ENCODE peak calls at places on chromosomes 13 and 19, in ten cellular contexts. S is left ventricle myocardium inferior; C is stimulated activated CD4-positive, alpha-beta T cell treated with anti-CD3 and anti-CD28 coated beads, TNF-alpha, amount 100 ng/mL, for 24 hours; V is NCI-H460; E is iris pigment epithelial cell; L is EL; A is activated CD4-positive, alpha-beta T cell treated with anti-CD3 and anti-CD28 coated beads for 4 hours; J is LNCaP clone FGC; B is A549; M is psoas muscle. Z is an unnamed sample.

GRCh38 chr13:52399708-52400107 is 6.3 kb downstream of the THSD1 start:
- DNase-seq in J (no peak), B (peak), V (no peak), M (no peak), E (peak), A (no peak), C (no peak), S (no peak), L (no peak), Z (no peak)

GRCh38 chr13:74115138-74115537 is 19.1 kb downstream of the KLF12 start:
- DNase-seq in C (no peak), J (no peak), L (peak), M (no peak), S (no peak), E (peak), V (no peak), B (no peak), A (peak), Z (no peak)

GRCh38 chr19:5787554-5788182 is 3.1 kb upstream of the PRR22 start:
- DNase-seq in M (no peak), V (no peak), A (no peak), C (no peak), B (no peak), E (no peak), L (no peak), J (no peak), S (no peak), Z (no peak)

GRCh38 chr19:35856001-35856400 is 710 bp upstream of the KIRREL2 start:
- DNase-seq in B (no peak), V (no peak), M (no peak), E (no peak), J (no peak), S (no peak), L (no peak), C (no peak), A (no peak), Z (no peak)

GRCh38 chr13:110388141-110388943 is 81.3 kb downstream of the COL4A2 start:
- DNase-seq in C (no peak), B (no peak), A (no peak), M (peak), V (no peak), J (no peak), L (peak), S (no peak), E (peak), Z (no peak)

GRCh38 chr19:46606681-46607440 is 5.7 kb downstream of the CALM3 start:
- DNase-seq in S (no peak), B (no peak), C (no peak), V (no peak), A (no peak), J (no peak), M (no peak), E (no peak), L (no peak), Z (no peak)

GRCh38 chr13:107545946-107546502 is 669.3 kb downstream of the LIG4 start:
- DNase-seq in C (no peak), S (no peak), A (no peak), V (no peak), B (no peak), E (no peak), M (no peak), L (no peak), J (no peak), Z (no peak)

GRCh38 chr19:32682317-32682716 is 6.7 kb downstream of the RGS9BP start:
- DNase-seq in M (no peak), E (no peak), L (no peak), C (no peak), A (no peak), S (no peak), J (no peak), V (no peak), B (no peak), Z (no peak)

GRCh38 chr13:91133941-91134772 is 213.3 kb upstream of the MIR17HG start:
- DNase-seq in B (peak), S (no peak), M (no peak), J (no peak), C (peak), L (peak), E (peak), A (peak), V (peak), Z (peak)

GRCh38 chr13:84265365-84265764 is 383.1 kb upstream of the SLITRK1 start:
- DNase-seq in M (no peak), A (no peak), L (no peak), V (no peak), E (no peak), B (no peak), S (no peak), C (no peak), J (no peak), Z (no peak)

GRCh38 chr13:64529874-64530485 is 2700.2 kb downstream of the PCDH9 start:
- DNase-seq in M (no peak), A (peak), E (peak), C (no peak), J (no peak), S (no peak), B (peak), L (peak), V (peak), Z (peak)

GRCh38 chr19:40724315-40724714 is 7.4 kb downstream of the ITPKC start:
- DNase-seq in S (no peak), A (no peak), V (no peak), B (no peak), M (no peak), J (no peak), E (no peak), C (no peak), L (no peak), Z (no peak)

GRCh38 chr19:8208710-8209110 is 460 bp upstream of the CERS4 start:
- DNase-seq in A (no peak), C (no peak), L (no peak), E (peak), B (no peak), J (no peak), M (no peak), V (no peak), S (peak), Z (no peak)

GRCh38 chr19:751501-752341 is 809 bp downstream of the MISP start:
- DNase-seq in B (peak), S (no peak), C (no peak), L (peak), M (peak), V (peak), J (no peak), A (no peak), E (peak), Z (no peak)

GRCh38 chr19:23542562-23542961 is 144.4 kb downstream of the ZNF675 start:
- DNase-seq in A (no peak), C (no peak), V (no peak), E (no peak), M (no peak), J (no peak), L (no peak), S (no peak), B (no peak), Z (no peak)

GRCh38 chr13:20151016-20151415 is 9.8 kb downstream of the GJA3 start:
- DNase-seq in V (no peak), C (no peak), E (no peak), M (no peak), J (no peak), A (no peak), S (no peak), L (no peak), B (no peak), Z (no peak)

GRCh38 chr13:54965881-54966280 is 1937.3 kb downstream of the OLFM4 start:
- DNase-seq in A (no peak), J (no peak), E (peak), V (peak), S (no peak), C (no peak), B (no peak), L (no peak), M (no peak), Z (no peak)

GRCh38 chr13:99496322-99497142 is 4.7 kb upstream of the TM9SF2 start:
- DNase-seq in B (peak), J (no peak), M (peak), V (peak), A (peak), L (peak), C (peak), E (no peak), S (peak), Z (peak)

GRCh38 chr13:50685491-50685890 is 158.0 kb downstream of the DLEU7 start:
- DNase-seq in J (peak), A (no peak), S (peak), E (peak), B (no peak), M (peak), L (no peak), C (no peak), V (no peak), Z (peak)

Z was measured in HAP-1.